ENCODE peak calls at places on chromosomes 11 and 22, in five cellular contexts. D is anterior cingulate cortex; T is COR-L47; I is CD8-positive, alpha-beta memory T cell; L is AG20443. W is an unnamed sample.

GRCh38 chr22:17575681-17576080 is 12.4 kb downstream of the SLC25A18 start:
- DNase-seq in T (no peak), L (no peak), I (no peak), D (peak; percentile 25), W (no peak)

GRCh38 chr11:9855579-9856260 is 191.8 kb downstream of the SWAP70 start:
- DNase-seq in T (no peak), D (no peak), L (peak; percentile 62), I (no peak), W (no peak)

GRCh38 chr11:5310423-5310822 is 8.7 kb upstream of the OR51B4 start:
- DNase-seq in T (no peak), D (no peak), L (no peak), I (no peak), W (no peak)

GRCh38 chr22:49527611-49528419 is 299.9 kb downstream of the BRD1 start:
- DNase-seq in T (no peak), D (no peak), I (no peak), L (no peak), W (no peak)

GRCh38 chr11:133181672-133182071 is 350.6 kb downstream of the OPCML start:
- DNase-seq in I (no peak), D (no peak), T (no peak), L (no peak), W (no peak)

GRCh38 chr22:26035523-26035922 is 133.7 kb upstream of the SEZ6L start:
- DNase-seq in T (no peak), D (no peak), I (no peak), L (no peak), W (no peak)

GRCh38 chr22:50583294-50583865 is 731 bp upstream of the CHKB start:
- DNase-seq in L (no peak), T (no peak), D (no peak), I (no peak), W (no peak)

GRCh38 chr11:131897976-131898375 is 527.6 kb downstream of the NTM start:
- DNase-seq in T (no peak), D (no peak), I (no peak), L (no peak), W (no peak)

GRCh38 chr11:1202776-1203504 is 19.9 kb upstream of the MUC5B start:
- DNase-seq in T (peak; percentile 34), L (peak; percentile 94), D (no peak), I (peak; percentile 41), W (peak; percentile 52)

GRCh38 chr11:95088946-95089619 is 563 bp upstream of the ENDOD1 start:
- DNase-seq in T (no peak), L (no peak), I (peak; percentile 31), D (no peak), W (no peak)

GRCh38 chr11:101128571-101129202 is 926 bp downstream of the PGR start:
- DNase-seq in L (peak; percentile 28), D (no peak), T (no peak), I (no peak), W (no peak)

GRCh38 chr11:76579047-76579751 is 91.3 kb downstream of the LRRC32 start:
- DNase-seq in T (no peak), I (no peak), L (no peak), D (no peak), W (no peak)

GRCh38 chr11:77440678-77441077 is 33.2 kb downstream of the PAK1 start:
- DNase-seq in I (no peak), D (no peak), L (no peak), T (no peak), W (no peak)